ENCODE peak calls at places on chromosomes 13 and 19, in eight cellular contexts. C is neural progenitor cell, W is BE2C, B is left lung, Q is lung, S is gastrocnemius medialis, N is IMR-90, E is testis. K is an unnamed sample.

GRCh38 chr13:97853550-97853949 is 99.9 kb upstream of the IPO5 start:
- DNase-seq in N (peak; percentile 56), S (no peak), W (no peak), C (no peak), B (no peak), Q (no peak), E (no peak), K (no peak)

GRCh38 chr13:37747071-37747612 is 122.4 kb downstream of the TRPC4 start:
- DNase-seq in N (peak; percentile 87), W (no peak), B (no peak), S (no peak), C (no peak), E (no peak), Q (no peak), K (no peak)

GRCh38 chr13:40275155-40275554 is 391.3 kb downstream of the FOXO1 start:
- DNase-seq in E (no peak), B (no peak), N (no peak), W (no peak), S (no peak), Q (no peak), C (no peak), K (no peak)

GRCh38 chr13:59658736-59659330 is 504.9 kb downstream of the DIAPH3 start:
- DNase-seq in Q (no peak), B (no peak), W (no peak), E (no peak), C (no peak), N (no peak), S (no peak), K (no peak)

GRCh38 chr19:47723573-47723923 is 10.3 kb downstream of the EHD2 start:
- DNase-seq in N (peak; percentile 95), B (peak; percentile 89), C (no peak), S (no peak), E (peak; percentile 66), Q (peak; percentile 80), W (peak; percentile 49), K (no peak)

GRCh38 chr19:29379257-29379986 is 146.4 kb upstream of the VSTM2B start:
- DNase-seq in S (no peak), B (no peak), C (no peak), W (no peak), E (no peak), N (no peak), Q (peak; percentile 22), K (peak; percentile 33)

GRCh38 chr13:57824121-57824520 is 192.6 kb downstream of the PCDH17 start:
- DNase-seq in Q (no peak), E (no peak), B (no peak), C (no peak), W (no peak), S (no peak), N (no peak), K (no peak)

GRCh38 chr13:111005808-111006494 is 91.1 kb upstream of the ANKRD10 start:
- DNase-seq in W (no peak), C (no peak), N (peak; percentile 43), S (peak; percentile 44), E (peak; percentile 66), Q (no peak), B (no peak), K (peak; percentile 80)

GRCh38 chr13:80850771-80851170 is 509.8 kb upstream of the SPRY2 start:
- DNase-seq in N (no peak), Q (no peak), E (no peak), W (no peak), C (no peak), B (no peak), S (no peak), K (no peak)

GRCh38 chr13:91360246-91360751 is 12.8 kb downstream of the MIR17HG start:
- DNase-seq in N (no peak), B (no peak), S (no peak), Q (no peak), C (no peak), E (no peak), W (no peak), K (no peak)

GRCh38 chr13:50941146-50941545 is 31.6 kb downstream of the RNASEH2B start:
- DNase-seq in S (no peak), N (no peak), B (no peak), W (no peak), C (no peak), E (no peak), Q (no peak), K (no peak)

GRCh38 chr19:38684078-38684861 is 36.8 kb downstream of the ACTN4 start:
- DNase-seq in S (peak; percentile 56), C (no peak), Q (peak; percentile 68), E (no peak), W (no peak), B (peak; percentile 85), N (peak; percentile 91), K (no peak)

GRCh38 chr13:71674776-71675352 is 192.1 kb downstream of the DACH1 start:
- DNase-seq in N (no peak), S (no peak), E (peak; percentile 54), W (no peak), Q (no peak), B (no peak), C (no peak), K (no peak)

GRCh38 chr13:50712469-50712868 is 131.0 kb downstream of the DLEU7 start:
- DNase-seq in B (no peak), W (no peak), E (no peak), Q (no peak), N (no peak), S (no peak), C (no peak), K (no peak)

GRCh38 chr13:77596777-77597176 is 61.3 kb downstream of the SCEL start:
- DNase-seq in Q (no peak), W (no peak), B (no peak), N (no peak), E (no peak), S (no peak), C (no peak), K (no peak)

GRCh38 chr19:6678690-6679109 is 8.7 kb upstream of the TNFSF14 start:
- DNase-seq in W (no peak), E (no peak), B (no peak), Q (no peak), S (no peak), N (no peak), C (no peak), K (peak; percentile 10)

GRCh38 chr13:21476893-21477472 is 17.9 kb upstream of the ZDHHC20 start:
- DNase-seq in N (peak; percentile 74), B (peak; percentile 87), W (peak; percentile 90), C (peak; percentile 92), S (peak; percentile 57), E (peak; percentile 88), Q (peak; percentile 85), K (peak; percentile 93)

GRCh38 chr13:66887088-66887487 is 343.0 kb downstream of the PCDH9 start:
- DNase-seq in Q (no peak), N (peak; percentile 57), B (no peak), E (no peak), C (no peak), S (no peak), W (peak; percentile 15), K (no peak)

GRCh38 chr13:52736891-52737290 is 2.7 kb downstream of the CNMD start:
- DNase-seq in B (no peak), S (no peak), Q (no peak), N (no peak), E (no peak), C (no peak), W (no peak), K (no peak)

GRCh38 chr13:84121456-84121855 is 239.2 kb upstream of the SLITRK1 start:
- DNase-seq in C (peak; percentile 40), E (no peak), Q (no peak), N (no peak), W (no peak), S (no peak), B (no peak), K (no peak)

GRCh38 chr13:43979492-43979891 is 99.8 kb downstream of the LACC1 start:
- DNase-seq in W (no peak), C (no peak), B (no peak), S (no peak), Q (no peak), E (no peak), N (no peak), K (no peak)

DNA sequence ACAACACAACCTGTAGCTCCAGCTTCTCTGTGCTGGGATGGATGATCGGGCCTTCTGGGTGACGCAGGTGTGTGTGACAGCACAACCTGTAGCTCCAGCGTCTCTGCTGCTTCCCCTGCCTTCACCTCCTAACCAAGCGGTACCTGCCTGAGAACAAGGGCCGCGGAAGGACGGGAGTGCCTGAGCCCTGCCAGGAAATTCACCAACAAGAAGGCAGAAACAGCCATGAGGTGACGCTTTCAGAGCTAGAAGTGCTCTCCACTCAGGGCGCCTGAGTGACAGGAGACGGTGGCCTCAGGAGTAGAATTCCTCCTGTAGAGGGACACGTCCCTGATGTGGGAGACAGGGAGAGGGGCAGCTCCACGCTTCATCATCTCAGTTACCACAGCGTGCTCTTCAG is 17.4 kb downstream of the ZNF331 start:
- DNase-seq in E (no peak), W (no peak), Q (peak; percentile 28), N (no peak), C (no peak), B (no peak), S (no peak), K (no peak)
- H3K4me3 ChIP-seq in E (no peak overlapping the region), W (no peak overlapping the region), Q (no peak overlapping the region), N (no peak overlapping the region), C (no peak overlapping the region), B (peak overlapping the region; percentile 54), S (peak overlapping the region; percentile 67), K (no peak overlapping the region)

DNA sequence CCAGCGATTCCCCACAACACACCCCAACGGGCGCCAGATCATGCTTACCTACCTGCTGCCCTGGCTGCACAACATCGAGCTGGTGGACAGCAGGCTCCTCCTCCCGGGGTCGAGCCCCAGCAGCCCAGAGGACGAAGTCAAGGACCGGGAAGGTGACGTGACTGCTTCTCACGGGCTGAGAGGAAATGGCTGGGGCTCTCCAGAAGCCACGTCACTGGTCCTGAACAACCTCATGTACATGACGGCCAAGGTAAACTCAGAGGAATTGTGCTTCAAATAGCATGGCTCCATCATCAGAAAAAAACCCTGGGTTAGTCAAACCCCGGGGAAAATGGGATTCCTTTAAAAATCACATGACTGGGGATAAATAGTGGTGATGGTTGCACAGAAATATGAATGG is 106.3 kb downstream of the ZAR1L start:
- DNase-seq in Q (no peak), C (no peak), E (no peak), N (no peak), S (no peak), W (no peak), B (no peak), K (no peak)
- H3K4me1 ChIP-seq in Q (peaks cover 6% of the 10 kb centered on the region), C (peaks cover 10% of the 10 kb centered on the region), E (peaks cover 12% of the 10 kb centered on the region), N (peaks cover 31% of the 10 kb centered on the region), S (peaks cover 2% of the 10 kb centered on the region), W (peaks cover 24% of the 10 kb centered on the region), B (peaks cover 5% of the 10 kb centered on the region), K (peaks cover 4% of the 10 kb centered on the region)

DNA sequence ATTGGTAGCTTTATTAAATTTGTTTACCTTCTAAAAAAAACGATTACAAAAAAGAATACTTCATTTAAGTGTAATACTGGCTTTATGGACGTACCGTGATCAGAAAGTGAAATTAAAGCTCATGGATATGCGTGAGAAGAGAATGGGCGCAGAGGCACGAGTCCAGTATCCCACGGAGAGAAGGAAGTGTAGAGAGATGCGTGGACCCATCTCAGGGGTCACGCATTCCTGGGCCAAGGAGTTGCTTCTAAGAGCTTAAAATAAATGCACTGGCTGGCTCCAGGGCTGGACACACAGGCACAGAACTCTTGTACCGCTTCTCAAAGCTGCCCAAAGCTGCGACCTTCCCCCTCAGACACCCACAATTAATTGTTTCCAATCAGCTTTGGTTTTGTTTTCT is 8.7 kb upstream of the SPC24 start:
- DNase-seq in Q (no peak), S (no peak), C (no peak), B (no peak), W (no peak), E (no peak), N (no peak), K (no peak)
- H3K4me3 ChIP-seq in Q (no peak overlapping the region), S (no peak overlapping the region), C (no peak overlapping the region), B (no peak overlapping the region), W (no peak overlapping the region), E (no peak overlapping the region), N (no peak overlapping the region), K (no peak overlapping the region)

GRCh38 chr19:13027031-13027430 is 31.8 kb downstream of the NFIX start:
- DNase-seq in W (no peak), Q (no peak), C (no peak), S (no peak), N (no peak), E (no peak), B (no peak), K (no peak)
- H3K4me1 ChIP-seq in W (peaks cover 13% of the 10 kb centered on the region), Q (peaks cover 21% of the 10 kb centered on the region), C (peaks cover 26% of the 10 kb centered on the region), S (peaks cover 80% of the 10 kb centered on the region), N (peaks cover 30% of the 10 kb centered on the region), E (peaks cover 22% of the 10 kb centered on the region), B (peaks cover 34% of the 10 kb centered on the region), K (peaks cover 31% of the 10 kb centered on the region)

K was measured in spleen.